ENCODE peak calls at places on chromosome 17, in five cellular contexts. H is cardiac fibroblast; I is MCF 10A; R is tibial artery; A is stimulated activated CD8-positive, alpha-beta memory T cell treated with anti-CD3 and anti-CD28 coated beads, Interleukin-15, amount 100 ng/mL, for 1 hour. X is an unnamed sample.

GRCh38 chr17:4738136-4739121 is 1.2 kb upstream of the ZMYND15 start:
- DNase-seq in H (no peak), I (peak), R (no peak), A (no peak), X (no peak)

GRCh38 chr17:34156741-34157589 is 98.1 kb upstream of the CCL2 start:
- DNase-seq in H (no peak), I (no peak), R (no peak), A (no peak), X (no peak)

GRCh38 chr17:61395409-61395982 is 4.1 kb upstream of the TBX2 start:
- DNase-seq in H (no peak), I (no peak), R (no peak), A (no peak), X (no peak)

GRCh38 chr17:17364338-17364667 is 61.1 kb downstream of the NT5M start:
- DNase-seq in H (no peak), I (no peak), R (peak), A (no peak), X (no peak)

GRCh38 chr17:67059372-67059771 is 15.0 kb downstream of the CACNG1 start:
- DNase-seq in H (no peak), I (no peak), R (no peak), A (no peak), X (no peak)

GRCh38 chr17:77808663-77809425 is 149.7 kb upstream of the TNRC6C start:
- DNase-seq in H (no peak), I (no peak), R (no peak), A (no peak), X (no peak)

GRCh38 chr17:77736721-77737120 is 221.8 kb upstream of the TNRC6C start:
- DNase-seq in H (no peak), I (no peak), R (peak), A (no peak), X (no peak)

GRCh38 chr17:34651267-34651955 is 72.0 kb downstream of the TMEM132E start:
- DNase-seq in H (no peak), I (no peak), R (no peak), A (no peak), X (no peak)

GRCh38 chr17:47878203-47879027 is 17.6 kb upstream of the SP2 start:
- DNase-seq in H (no peak), I (no peak), R (no peak), A (no peak), X (no peak)

GRCh38 chr17:71910002-71910401 is 210.8 kb upstream of the SOX9 start:
- DNase-seq in H (no peak), I (no peak), R (no peak), A (no peak), X (no peak)

GRCh38 chr17:78798695-78799559 is 16.9 kb upstream of the CYTH1 start:
- DNase-seq in H (peak), I (peak), R (no peak), A (no peak), X (peak)

GRCh38 chr17:38914741-38915638 is 10.4 kb upstream of the LASP1NB start:
- DNase-seq in H (no peak), I (no peak), R (peak), A (no peak), X (no peak)

GRCh38 chr17:66944365-66945203 is 19.9 kb upstream of the CACNG4 start:
- DNase-seq in H (no peak), I (no peak), R (no peak), A (no peak), X (no peak)

GRCh38 chr17:46013502-46014165 is 14.6 kb downstream of the STH start:
- DNase-seq in H (peak), I (peak), R (no peak), A (no peak), X (no peak)